ENCODE peak calls at places on chromosomes 12 and 14, in ten cellular contexts. Z is prostate gland, D is lower leg skin, O is esophagus muscularis mucosa, C is Peyer's patch, Y is H1, K is upper lobe of left lung, X is uterus, U is esophagus squamous epithelium, W is spleen. G is an unnamed sample.

GRCh38 chr12:73625226-73625625 is 912.4 kb upstream of the ATXN7L3B start:
- DNase-seq in D (no peak), U (no peak), O (no peak), Z (no peak), X (no peak), K (no peak), C (no peak), Y (no peak), W (no peak), G (no peak)

GRCh38 chr12:105076098-105076497 is 8.2 kb downstream of the ALDH1L2 start:
- DNase-seq in U (no peak), W (no peak), X (no peak), D (no peak), Z (no peak), K (no peak), Y (no peak), C (no peak), O (no peak), G (no peak)

GRCh38 chr14:39230416-39230815 is 3.3 kb upstream of the MIA2 start:
- DNase-seq in Z (no peak), O (no peak), C (no peak), K (no peak), D (no peak), U (no peak), Y (no peak), W (no peak), X (no peak), G (no peak)

GRCh38 chr14:61537567-61538463 is 157.5 kb upstream of the HIF1A start:
- DNase-seq in D (peak; percentile 70), Y (no peak), U (no peak), W (no peak), X (no peak), C (no peak), K (no peak), O (no peak), Z (peak; percentile 82), G (no peak)

GRCh38 chr12:126760109-126760508 is 1506.9 kb upstream of the TMEM132C start:
- DNase-seq in U (no peak), D (no peak), O (no peak), W (no peak), K (no peak), C (no peak), Z (no peak), Y (no peak), X (no peak), G (no peak)

GRCh38 chr12:57461326-57461903 is 1.8 kb downstream of the GLI1 start:
- DNase-seq in X (peak; percentile 78), U (no peak), Y (peak; percentile 92), W (peak; percentile 88), Z (peak; percentile 41), C (peak; percentile 76), O (no peak), D (peak; percentile 92), K (peak; percentile 90), G (no peak)

GRCh38 chr12:74896186-74896585 is 313.5 kb downstream of the KCNC2 start:
- DNase-seq in K (no peak), U (no peak), D (no peak), Y (no peak), X (no peak), Z (no peak), O (no peak), C (no peak), W (no peak), G (no peak)

GRCh38 chr14:63777024-63777423 is 49.2 kb upstream of the SGPP1 start:
- DNase-seq in K (no peak), D (no peak), C (no peak), X (no peak), Y (no peak), W (no peak), Z (no peak), U (no peak), O (no peak), G (no peak)

GRCh38 chr14:91714805-91715204 is 17.1 kb downstream of the CATSPERB start:
- DNase-seq in U (no peak), Z (no peak), K (no peak), D (no peak), W (no peak), O (no peak), Y (no peak), C (no peak), X (no peak), G (no peak)

GRCh38 chr12:113055594-113056380 is 743 bp upstream of the DTX1 start:
- DNase-seq in Y (no peak), Z (no peak), O (no peak), C (no peak), D (no peak), W (peak; percentile 78), K (peak; percentile 73), X (no peak), U (no peak), G (no peak)

DNA sequence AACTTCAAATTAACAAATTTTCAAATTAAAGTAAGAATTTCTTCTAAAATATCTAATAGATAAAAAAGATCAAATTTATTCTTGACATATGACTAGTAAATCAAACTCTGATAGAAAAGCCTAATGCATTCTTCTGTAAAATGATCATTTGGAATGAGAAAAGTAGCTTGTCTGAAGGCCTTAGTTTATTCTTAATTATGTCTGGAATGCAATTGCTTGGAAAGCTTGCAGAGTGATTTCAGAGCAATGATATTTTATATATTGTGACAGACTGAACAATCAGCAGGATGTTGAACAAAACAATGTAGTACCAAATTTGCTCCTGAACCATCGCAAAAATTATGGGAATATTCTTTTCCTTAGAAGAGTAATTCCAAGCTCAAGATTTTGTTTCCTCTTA is 789.6 kb upstream of the NOVA1 start:
- DNase-seq in Y (no peak), C (no peak), W (no peak), O (no peak), X (no peak), U (no peak), D (no peak), K (no peak), Z (no peak), G (no peak)
- H3K4me3 ChIP-seq in Y (no peak overlapping the region), C (no peak overlapping the region), W (no peak overlapping the region), O (no peak overlapping the region), X (no peak overlapping the region), U (no peak overlapping the region), D (no peak overlapping the region), K (no peak overlapping the region), Z (no peak overlapping the region), G (no peak overlapping the region)

GRCh38 chr12:121797937-121798801 is 4.7 kb upstream of the RHOF start:
- DNase-seq in U (no peak), Y (no peak), X (peak; percentile 71), Z (no peak), K (peak; percentile 60), W (peak; percentile 85), O (no peak), D (peak; percentile 93), C (no peak), G (no peak)

GRCh38 chr12:121799175-121799841 is 4.5 kb upstream of the SETD1B start:
- DNase-seq in Y (no peak), O (peak; percentile 94), D (peak; percentile 95), U (no peak), X (peak; percentile 81), C (no peak), K (peak; percentile 87), Z (peak; percentile 84), W (peak; percentile 89), G (no peak)

GRCh38 chr12:121798807-121799174 is 5.0 kb upstream of the SETD1B start:
- DNase-seq in Y (no peak), X (peak; percentile 24), U (no peak), O (no peak), Z (no peak), C (no peak), D (peak; percentile 89), K (no peak), W (no peak), G (no peak)

GRCh38 chr12:121795029-121795977 is 1.8 kb upstream of the RHOF start:
- DNase-seq in O (peak; percentile 98), X (peak; percentile 90), Z (peak; percentile 90), W (peak; percentile 96), U (no peak), K (peak; percentile 90), Y (peak; percentile 97), D (peak; percentile 98), C (peak; percentile 92), G (no peak)

DNA sequence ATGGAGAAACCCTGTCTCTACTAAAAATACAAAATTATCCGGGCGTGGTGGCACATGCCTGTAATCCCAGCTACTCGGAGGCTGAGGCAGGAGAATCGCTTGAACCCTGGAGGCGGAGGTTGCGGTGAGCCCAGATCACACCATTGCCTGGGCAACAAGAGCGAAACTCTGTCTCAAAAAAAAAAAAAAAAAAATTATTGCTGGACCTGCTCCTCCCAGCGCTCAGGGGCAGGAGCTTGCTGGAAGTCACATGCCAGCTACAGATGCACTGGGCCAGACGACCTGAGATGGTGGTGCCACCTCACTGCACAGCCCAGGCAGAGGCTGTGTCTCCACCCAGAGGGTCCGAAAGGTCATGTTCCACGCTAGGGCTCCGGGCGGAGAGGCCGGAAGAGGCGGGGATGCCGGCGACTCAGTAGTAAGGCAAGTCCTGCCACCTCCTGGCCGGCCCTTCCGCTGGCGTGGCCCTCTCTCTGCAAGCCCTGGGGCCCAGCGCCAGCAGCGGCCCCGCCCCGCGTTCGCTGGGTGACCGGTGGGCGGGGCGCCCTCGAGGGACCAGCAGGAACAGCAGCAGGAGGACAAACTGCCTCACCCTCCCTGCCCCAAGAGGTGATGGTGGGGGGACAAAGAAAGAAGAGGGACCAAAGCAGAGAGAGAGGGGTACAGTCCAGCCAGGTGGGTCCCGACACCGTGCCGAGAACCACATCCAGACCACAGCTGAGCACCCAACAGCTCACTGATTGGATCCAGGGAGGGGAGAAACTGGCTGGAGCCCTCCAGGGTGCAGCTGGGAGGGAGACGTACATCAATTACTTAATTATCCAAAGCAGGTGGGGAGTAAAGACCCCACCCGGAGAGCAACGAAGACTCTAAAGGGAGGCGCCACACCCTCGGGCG is 3.6 kb upstream of the RHOF start:
- DNase-seq in C (no peak), O (peak; percentile 96), W (peak; percentile 94), X (peak; percentile 91), Y (peak; percentile 87), Z (peak; percentile 94), U (no peak), K (peak; percentile 97), D (peak; percentile 98), G (peak; percentile 96)
- TF ChIP-seq POLR2A in C (peak; percentile 87), O (peak; percentile 3), W (no peak), X (peak; percentile 37), Y (no peak), Z (peak; percentile 66), U (no peak), K (no peak), D (no peak), G (no peak)

GRCh38 chr12:10708862-10709261 is 14.3 kb downstream of the YBX3 start:
- DNase-seq in O (no peak), Z (no peak), X (no peak), W (no peak), Y (no peak), K (no peak), D (no peak), C (no peak), U (no peak), G (no peak)
- H3K4me3 ChIP-seq in O (no peak overlapping the region), Z (no peak overlapping the region), X (no peak overlapping the region), W (no peak overlapping the region), Y (no peak overlapping the region), K (no peak overlapping the region), D (no peak overlapping the region), C (no peak overlapping the region), U (no peak overlapping the region), G (no peak overlapping the region)

GRCh38 chr12:123233505-123234299 is 466 bp downstream of the MTRFR start:
- DNase-seq in C (no peak), Y (peak; percentile 49), W (no peak), O (no peak), U (no peak), Z (no peak), D (peak; percentile 79), X (no peak), K (no peak), G (no peak)
- TF ChIP-seq POLR2A in C (peak; percentile 57), Y (no peak), W (no peak), O (no peak), U (peak; percentile 8), Z (no peak), D (no peak), X (no peak), K (no peak), G (no peak)